ENCODE peak calls at places on chromosomes 3 and 15, in seven cellular contexts. H is MM.1S, O is GM23338, Z is GM23248, G is PC-3, S is hepatocyte, K is PC-9. D is an unnamed sample.

GRCh38 chr3:37646865-37647264 is 214.8 kb upstream of the CTDSPL start:
- DNase-seq in H (no peak), O (no peak), Z (no peak), G (no peak), S (no peak), K (no peak), D (no peak)

GRCh38 chr3:31893174-31893573 is 87.9 kb downstream of the OSBPL10 start:
- DNase-seq in H (no peak), O (no peak), Z (peak; percentile 22), G (no peak), S (no peak), K (no peak), D (no peak)

GRCh38 chr3:193981534-193981933 is 154.4 kb upstream of the HES1 start:
- DNase-seq in H (no peak), O (peak; percentile 25), Z (no peak), G (no peak), S (no peak), K (no peak), D (no peak)

GRCh38 chr3:134366928-134367352 is 7.3 kb downstream of the AMOTL2 start:
- DNase-seq in H (no peak), O (no peak), Z (peak; percentile 70), G (no peak), S (no peak), K (no peak), D (no peak)

GRCh38 chr15:66461917-66462316 is 35.6 kb downstream of the SNAPC5 start:
- DNase-seq in H (no peak), O (no peak), Z (no peak), G (peak; percentile 56), S (no peak), K (peak; percentile 85), D (no peak)

GRCh38 chr3:8537440-8537839 is 35.8 kb downstream of the LMCD1 start:
- DNase-seq in H (no peak), O (no peak), Z (no peak), G (no peak), S (no peak), K (no peak), D (no peak)

GRCh38 chr3:49199244-49199899 is 28.0 kb downstream of the KLHDC8B start:
- DNase-seq in H (no peak), O (peak; percentile 96), Z (peak; percentile 95), G (no peak), S (no peak), K (no peak), D (no peak)

GRCh38 chr3:48634661-48635221 is 520 bp downstream of the SLC26A6 start:
- DNase-seq in H (peak; percentile 53), O (peak; percentile 78), Z (peak; percentile 77), G (peak; percentile 53), S (peak; percentile 77), K (no peak), D (no peak)

GRCh38 chr3:111690242-111690641 is 95.1 kb upstream of the ZBED2 start:
- DNase-seq in H (no peak), O (no peak), Z (peak; percentile 84), G (no peak), S (no peak), K (no peak), D (no peak)

GRCh38 chr15:50259276-50259675 is 6.2 kb downstream of the HDC start:
- DNase-seq in H (no peak), O (no peak), Z (no peak), G (no peak), S (no peak), K (no peak), D (no peak)

GRCh38 chr15:51727141-51727897 is 10.1 kb downstream of the LYSMD2 start:
- DNase-seq in H (no peak), O (peak; percentile 24), Z (peak; percentile 68), G (peak; percentile 30), S (no peak), K (no peak), D (no peak)

GRCh38 chr3:123951522-123952447 is 9.2 kb downstream of the CCDC14 start:
- DNase-seq in H (no peak), O (no peak), Z (peak; percentile 50), G (no peak), S (no peak), K (no peak), D (no peak)

GRCh38 chr3:7238565-7239295 is 377.8 kb downstream of the GRM7 start:
- DNase-seq in H (no peak), O (no peak), Z (no peak), G (no peak), S (no peak), K (no peak), D (no peak)

GRCh38 chr3:59001675-59002074 is 48.1 kb downstream of the CFAP20DC start:
- DNase-seq in H (no peak), O (no peak), Z (no peak), G (no peak), S (no peak), K (no peak), D (no peak)

GRCh38 chr3:6994081-6994668 is 133.3 kb downstream of the GRM7 start:
- DNase-seq in H (no peak), O (peak; percentile 16), Z (no peak), G (peak; percentile 11), S (peak; percentile 19), K (no peak), D (peak; percentile 1)

GRCh38 chr3:65953301-65953812 is 85.4 kb downstream of the MAGI1 start:
- DNase-seq in H (peak; percentile 52), O (peak; percentile 95), Z (no peak), G (peak; percentile 77), S (peak; percentile 91), K (peak; percentile 98), D (peak; percentile 79)

GRCh38 chr3:127157181-127157828 is 35.6 kb upstream of the PRR23E start:
- DNase-seq in H (no peak), O (no peak), Z (no peak), G (no peak), S (no peak), K (no peak), D (no peak)

GRCh38 chr3:101676219-101676764 is 640 bp downstream of the ZBTB11 start:
- DNase-seq in H (peak; percentile 98), O (peak; percentile 98), Z (peak; percentile 98), G (peak; percentile 98), S (peak; percentile 98), K (peak; percentile 95), D (peak; percentile 88)

DNA sequence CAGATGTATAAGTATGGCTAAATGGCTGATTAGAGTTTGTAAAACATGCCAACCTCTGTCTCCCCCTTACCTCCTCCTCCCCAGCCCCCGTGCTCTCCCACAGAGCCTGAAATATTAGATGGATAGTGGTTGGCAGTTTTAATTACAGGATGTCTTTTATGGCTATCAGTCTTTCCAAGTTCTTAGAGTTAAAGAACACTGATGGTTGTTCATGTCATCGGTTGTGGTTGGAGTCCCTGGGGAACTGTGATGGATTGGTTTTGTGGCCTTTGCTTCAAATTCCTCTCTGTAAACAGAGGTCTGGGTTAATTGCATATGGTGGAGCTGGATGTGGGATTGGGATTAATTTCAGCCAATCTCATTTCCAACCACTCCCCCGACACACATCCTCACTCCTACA is 164.5 kb upstream of the PROK2 start:
- DNase-seq in H (no peak), O (no peak), Z (no peak), G (no peak), S (no peak), K (no peak), D (no peak)
- H3K9me2 ChIP-seq in H (no peaks in the 10 kb centered on the region), O (peaks cover 5% of the 10 kb centered on the region), Z (no peaks in the 10 kb centered on the region), G (no peaks in the 10 kb centered on the region), S (no peaks in the 10 kb centered on the region), K (no peaks in the 10 kb centered on the region), D (no peaks in the 10 kb centered on the region)

DNA sequence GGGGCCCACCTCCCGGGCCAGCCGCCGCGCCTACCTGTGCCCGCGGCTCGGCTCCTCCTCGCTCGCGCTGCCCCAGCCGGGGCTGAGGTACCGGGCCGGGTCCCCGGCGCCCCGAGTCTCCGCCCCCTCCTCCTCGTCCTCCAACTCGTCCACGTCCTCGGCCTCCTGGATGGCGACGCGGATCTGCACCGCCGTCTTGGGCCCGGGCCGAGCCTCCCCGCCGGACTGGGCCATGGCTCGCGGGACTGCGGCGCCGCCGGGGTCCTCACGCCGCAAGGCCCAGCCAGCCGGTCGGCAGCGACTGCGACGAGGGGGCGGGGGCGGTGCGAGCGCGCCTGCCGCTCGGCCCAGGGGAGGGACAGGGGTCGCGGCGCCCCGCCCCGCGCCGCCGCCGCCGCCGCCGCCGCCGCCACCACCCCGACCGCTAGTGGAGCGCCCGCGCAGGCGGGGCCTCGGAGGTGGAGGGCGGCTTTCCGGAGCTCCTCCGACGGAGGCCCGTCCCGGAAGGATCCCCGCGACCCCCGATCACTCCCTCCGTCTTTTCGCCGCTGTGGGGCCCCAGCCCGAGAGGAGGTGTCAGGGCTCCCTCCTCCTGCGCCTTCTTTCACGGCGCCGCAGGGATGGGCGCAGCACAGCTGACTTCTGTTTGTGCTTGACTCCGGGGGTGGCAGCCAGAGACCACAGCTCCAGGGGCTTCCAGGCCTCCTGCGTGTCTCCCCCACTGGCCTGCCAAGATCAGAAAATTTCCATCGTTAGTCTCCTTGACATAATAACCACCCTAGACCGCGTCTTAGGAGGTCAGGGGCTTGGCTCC is at the start of gene LARP6:
- DNase-seq in H (peak; percentile 10), O (peak; percentile 72), Z (peak; percentile 74), G (peak; percentile 48), S (peak; percentile 82), K (no peak), D (no peak)
- TF ChIP-seq EZH2 in H (no peak), O (no peak), Z (no peak), G (no peak), S (no peak), K (no peak), D (no peak)

DNA sequence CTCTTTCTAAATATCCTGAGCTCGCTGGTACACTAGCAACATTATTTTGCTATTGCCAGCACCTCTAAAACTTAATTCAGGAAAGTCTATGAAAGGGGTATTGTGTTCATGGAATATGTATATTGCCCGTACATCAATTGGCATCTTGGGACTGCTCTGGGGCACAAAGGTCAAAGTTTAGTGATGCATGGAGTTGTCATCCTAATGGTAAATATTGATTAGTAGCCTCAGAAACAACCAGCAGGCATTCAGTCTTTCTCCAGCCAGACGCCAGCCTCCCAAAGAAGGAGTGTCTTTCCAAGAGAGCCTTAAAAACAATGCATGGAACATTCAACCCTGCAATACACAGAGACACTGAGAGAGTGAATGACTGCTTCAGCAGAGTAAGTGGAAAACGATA is 377.3 kb downstream of the SHQ1 start:
- DNase-seq in H (no peak), O (no peak), Z (no peak), G (no peak), S (no peak), K (no peak), D (no peak)
- H3K9me2 ChIP-seq in H (no peaks in the 10 kb centered on the region), O (no peaks in the 10 kb centered on the region), Z (no peaks in the 10 kb centered on the region), G (peaks cover 3% of the 10 kb centered on the region), S (no peaks in the 10 kb centered on the region), K (no peaks in the 10 kb centered on the region), D (no peaks in the 10 kb centered on the region)

DNA sequence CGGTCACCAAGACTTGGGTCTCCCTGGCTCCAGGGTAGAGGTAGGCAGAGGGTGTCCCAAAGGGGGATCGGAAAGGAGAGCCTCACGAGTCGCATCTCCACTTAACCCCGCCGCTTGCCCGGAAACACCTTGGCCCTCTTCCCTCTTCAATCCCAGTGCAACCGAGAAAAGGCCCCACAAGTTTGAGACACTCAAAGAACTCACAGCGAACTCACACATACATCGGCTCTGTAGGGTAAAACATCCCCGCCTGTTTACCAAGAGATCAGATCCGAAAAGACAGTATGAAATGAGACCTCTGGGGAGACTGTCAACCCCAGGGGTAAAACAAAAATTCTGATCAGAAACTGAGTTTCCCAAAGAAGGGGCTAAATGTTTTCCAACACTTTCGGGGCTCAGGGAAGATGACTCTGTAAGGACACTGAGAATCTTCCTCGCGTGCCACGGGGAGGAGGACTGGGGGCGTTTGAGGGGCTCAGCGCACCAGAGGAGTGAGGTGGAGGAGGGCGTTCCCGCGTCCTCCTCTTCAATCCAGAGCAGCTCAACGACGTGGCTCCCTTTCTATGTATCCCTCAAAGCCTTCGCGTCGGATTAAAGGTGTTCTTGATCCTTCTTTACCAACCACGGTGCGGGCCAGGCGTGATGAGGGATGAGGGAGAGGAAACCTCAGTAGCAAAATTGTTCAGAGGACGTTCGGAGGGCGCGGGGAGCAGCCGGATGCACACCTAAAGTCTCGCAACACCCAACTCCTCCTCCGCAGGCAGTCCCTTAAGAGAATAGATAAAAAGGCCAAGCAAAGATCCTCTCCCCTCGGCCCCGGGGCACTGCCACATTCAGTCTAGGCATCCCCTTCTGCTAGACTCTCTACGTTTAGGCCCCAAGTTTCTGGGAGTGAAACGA is 3.7 kb downstream of the WNT5A start:
- DNase-seq in H (no peak), O (peak; percentile 52), Z (no peak), G (no peak), S (no peak), K (no peak), D (no peak)
- TF ChIP-seq EZH2 in H (no peak), O (peak; percentile 75), Z (no peak), G (no peak), S (peak; percentile 35), K (no peak), D (no peak)

D was measured in HCT116.